ENCODE peak calls at places on chromosomes 5 and 9, in four cellular contexts. W is WTC11, B is GM12878, T is K562. Z is an unnamed sample.

GRCh38 chr9:122777935-122778671 is 10.6 kb upstream of the OR5C1 start:
- DNase-seq in W (no peak), T (no peak), B (no peak), Z (no peak)

GRCh38 chr5:112420111-112420864 is 1.2 kb upstream of the EPB41L4A start:
- DNase-seq in W (peak), B (peak), T (peak), Z (peak)

GRCh38 chr5:123700624-123701023 is 188.6 kb downstream of the CSNK1G3 start:
- DNase-seq in B (no peak), W (no peak), T (no peak), Z (no peak)

GRCh38 chr5:76083555-76084495 is 642 bp downstream of the SV2C start:
- DNase-seq in W (peak), T (no peak), B (no peak), Z (no peak)

GRCh38 chr9:79858509-79858908 is 286.7 kb downstream of the TLE4 start:
- DNase-seq in T (no peak), B (no peak), W (no peak), Z (peak)

GRCh38 chr9:124345063-124345462 is 70.2 kb downstream of the PSMB7 start:
- DNase-seq in T (no peak), B (no peak), W (no peak), Z (no peak)

GRCh38 chr5:157961176-157961575 is 102.2 kb upstream of the CLINT1 start:
- DNase-seq in W (no peak), B (no peak), T (no peak), Z (no peak)

GRCh38 chr9:136009516-136009915 is 48.3 kb upstream of the UBAC1 start:
- DNase-seq in B (no peak), T (no peak), W (no peak), Z (no peak)

GRCh38 chr5:32476891-32477290 is 32.4 kb upstream of the ZFR start:
- DNase-seq in T (no peak), B (no peak), W (no peak), Z (no peak)

GRCh38 chr5:59789197-59789596 is 104.3 kb downstream of the PDE4D start:
- DNase-seq in B (no peak), W (no peak), T (no peak), Z (no peak)

GRCh38 chr5:136006767-136007251 is 22.0 kb upstream of the TGFBI start:
- DNase-seq in B (no peak), T (no peak), W (no peak), Z (no peak)

GRCh38 chr5:11903614-11904269 is 504 bp downstream of the CTNND2 start:
- DNase-seq in B (no peak), T (no peak), W (peak), Z (no peak)

GRCh38 chr9:14661421-14662059 is 31.7 kb downstream of the ZDHHC21 start:
- DNase-seq in B (no peak), W (no peak), T (peak), Z (peak)

GRCh38 chr9:123687246-123687721 is 242.6 kb downstream of the DENND1A start:
- DNase-seq in W (no peak), B (no peak), T (no peak), Z (peak)

GRCh38 chr5:117473075-117473595 is 898.5 kb upstream of the SEMA6A start:
- DNase-seq in T (no peak), B (no peak), W (no peak), Z (no peak)

GRCh38 chr5:119389288-119390065 is 33.7 kb downstream of the TNFAIP8 start:
- DNase-seq in T (no peak), B (no peak), W (no peak), Z (no peak)

GRCh38 chr9:116550728-116551436 is 136.2 kb upstream of the TRIM32 start:
- DNase-seq in W (no peak), B (no peak), T (no peak), Z (no peak)

GRCh38 chr5:141805874-141806273 is 72.3 kb downstream of the PCDH1 start:
- DNase-seq in W (no peak), T (no peak), B (no peak), Z (no peak)

GRCh38 chr5:42005561-42006153 is 80.6 kb downstream of the FBXO4 start:
- DNase-seq in B (no peak), T (peak), W (no peak), Z (peak)

GRCh38 chr5:39177629-39177959 is 41.8 kb downstream of the FYB1 start:
- DNase-seq in W (no peak), T (no peak), B (peak), Z (no peak)

GRCh38 chr9:88995205-88995604 is 3.9 kb downstream of the S1PR3 start:
- DNase-seq in W (no peak), T (no peak), B (no peak), Z (no peak)

GRCh38 chr5:168128154-168128553 is 163.3 kb upstream of the WWC1 start:
- DNase-seq in B (no peak), W (no peak), T (no peak), Z (no peak)

GRCh38 chr5:151719228-151719861 is 32.6 kb upstream of the SPARC start:
- DNase-seq in T (no peak), B (no peak), W (peak), Z (peak)

GRCh38 chr5:94086194-94086593 is 344.8 kb upstream of the POU5F2 start:
- DNase-seq in W (no peak), B (no peak), T (no peak), Z (no peak)

GRCh38 chr5:154465169-154465568 is 12.9 kb downstream of the HAND1 start:
- DNase-seq in B (no peak), T (no peak), W (no peak), Z (peak)

GRCh38 chr5:4104831-4105597 is 509.4 kb downstream of the IRX1 start:
- DNase-seq in W (no peak), B (no peak), T (no peak), Z (no peak)

GRCh38 chr5:170640731-170641588 is 137.1 kb downstream of the KCNIP1 start:
- DNase-seq in W (no peak), B (no peak), T (no peak), Z (no peak)

DNA sequence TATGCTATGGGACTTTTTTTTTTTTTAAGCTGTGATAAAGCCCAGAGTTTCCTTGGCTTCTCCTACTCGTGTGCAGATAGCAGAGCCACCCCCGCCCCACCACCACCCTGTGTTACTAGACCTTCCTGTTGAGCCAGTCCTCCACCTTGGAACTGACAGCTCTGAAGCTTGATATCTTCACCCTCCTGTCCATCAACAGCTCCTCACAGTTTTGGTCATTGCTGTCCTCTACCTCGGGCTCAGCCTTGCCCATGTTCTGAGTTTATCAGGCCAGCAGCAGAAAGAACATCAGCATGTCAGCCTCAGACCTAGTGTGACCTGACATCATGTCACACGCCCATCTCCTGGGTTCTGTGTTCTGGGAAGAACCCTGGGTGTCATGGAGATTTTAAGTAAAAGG is 167.1 kb upstream of the RAI14 start:
- DNase-seq in B (no peak), T (peak), W (no peak), Z (no peak)
- TF ChIP-seq NR2C2 in B (no peak), T (no peak), W (no peak), Z (no peak)

GRCh38 chr9:98563212-98563907 is 145.4 kb downstream of the GABBR2 start:
- DNase-seq in T (no peak), W (no peak), B (no peak), Z (no peak)
- TF ChIP-seq NR2C2 in T (no peak), W (no peak), B (no peak), Z (no peak)

GRCh38 chr5:31366941-31367340 is 165.0 kb downstream of the DROSHA start:
- DNase-seq in B (no peak), W (no peak), T (no peak), Z (no peak)

GRCh38 chr5:31362931-31363568 is 168.8 kb downstream of the DROSHA start:
- DNase-seq in B (no peak), T (no peak), W (no peak), Z (no peak)

GRCh38 chr5:31361906-31362900 is 168.7 kb downstream of the CDH6 start:
- DNase-seq in T (no peak), W (no peak), B (no peak), Z (no peak)

GRCh38 chr5:31365776-31366175 is 166.1 kb downstream of the DROSHA start:
- DNase-seq in B (no peak), T (no peak), W (no peak), Z (no peak)

DNA sequence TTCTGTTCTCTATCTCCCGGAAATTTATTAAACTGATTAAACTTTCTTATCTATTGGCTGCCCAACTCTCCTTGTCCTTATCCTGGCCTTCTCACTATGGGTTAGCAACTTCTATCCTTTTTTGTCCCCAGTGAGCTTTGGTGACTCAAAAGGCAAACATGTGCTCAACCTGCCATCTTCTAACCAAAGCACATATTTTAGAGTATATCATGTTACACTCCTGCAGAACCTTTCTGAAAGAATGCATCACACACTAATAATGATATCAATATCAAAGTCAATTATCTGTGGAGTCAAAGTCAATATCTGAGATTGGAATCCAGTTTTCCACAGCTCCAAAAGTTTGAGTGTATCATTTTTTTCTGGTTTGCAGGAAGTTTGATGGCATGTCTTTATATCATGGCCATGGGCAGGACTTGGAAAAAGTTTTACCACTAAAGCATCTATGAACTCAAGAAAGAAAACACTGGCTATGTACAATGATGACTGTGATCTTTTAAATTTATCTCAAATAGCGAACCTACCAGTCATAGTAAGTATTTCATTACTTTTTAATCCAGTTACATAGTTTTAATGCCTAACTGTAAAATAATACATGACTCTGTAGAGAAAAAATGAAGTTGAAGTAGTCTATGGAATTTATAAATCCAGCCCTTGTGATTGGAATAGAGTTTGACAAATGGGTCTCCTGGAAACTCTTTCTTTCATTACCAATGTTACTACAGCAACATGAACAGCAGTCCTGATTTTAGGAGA is 166.8 kb downstream of the DROSHA start:
- DNase-seq in B (no peak), T (no peak), W (no peak), Z (no peak)
- TF ChIP-seq NR2C2 in B (no peak), T (no peak), W (no peak), Z (no peak)

GRCh38 chr9:129101279-129101678 is 9.3 kb downstream of the CRAT start:
- DNase-seq in T (no peak), W (no peak), B (no peak), Z (no peak)

GRCh38 chr9:129102095-129102525 is 8.5 kb downstream of the CRAT start:
- DNase-seq in B (no peak), T (peak), W (no peak), Z (no peak)

GRCh38 chr9:129104051-129104450 is 6.5 kb downstream of the CRAT start:
- DNase-seq in W (no peak), T (no peak), B (no peak), Z (no peak)

GRCh38 chr9:129103595-129103965 is 7.0 kb downstream of the CRAT start:
- DNase-seq in T (no peak), W (no peak), B (no peak), Z (no peak)

GRCh38 chr9:129102791-129103594 is 7.6 kb downstream of the CRAT start:
- DNase-seq in W (peak), B (no peak), T (peak), Z (peak)
- TF ChIP-seq NR2C2 in W (no peak), B (no peak), T (no peak), Z (no peak)

DNA sequence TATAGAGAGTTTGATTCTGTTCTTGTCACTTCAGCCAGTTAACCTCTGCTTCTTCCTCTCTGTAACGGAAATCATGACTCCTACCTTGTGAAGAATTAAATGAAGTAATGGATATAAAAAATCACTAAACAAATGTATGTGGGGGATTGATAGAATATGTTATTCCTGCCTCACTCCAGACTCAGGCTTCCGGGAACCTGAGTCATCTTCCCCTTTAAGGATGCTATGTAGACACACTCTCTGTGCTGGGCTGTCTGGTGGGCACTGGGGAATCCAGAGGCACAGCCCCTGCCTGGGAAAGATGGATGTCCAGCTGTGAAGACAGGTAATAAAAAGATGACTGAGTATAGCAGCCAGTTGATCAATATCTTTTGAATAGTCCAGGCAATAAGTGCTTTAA is 77.4 kb downstream of the ZNF618 start:
- DNase-seq in W (no peak), B (no peak), T (no peak), Z (no peak)
- TF ChIP-seq NR2C2 in W (no peak), B (no peak), T (no peak), Z (no peak)

DNA sequence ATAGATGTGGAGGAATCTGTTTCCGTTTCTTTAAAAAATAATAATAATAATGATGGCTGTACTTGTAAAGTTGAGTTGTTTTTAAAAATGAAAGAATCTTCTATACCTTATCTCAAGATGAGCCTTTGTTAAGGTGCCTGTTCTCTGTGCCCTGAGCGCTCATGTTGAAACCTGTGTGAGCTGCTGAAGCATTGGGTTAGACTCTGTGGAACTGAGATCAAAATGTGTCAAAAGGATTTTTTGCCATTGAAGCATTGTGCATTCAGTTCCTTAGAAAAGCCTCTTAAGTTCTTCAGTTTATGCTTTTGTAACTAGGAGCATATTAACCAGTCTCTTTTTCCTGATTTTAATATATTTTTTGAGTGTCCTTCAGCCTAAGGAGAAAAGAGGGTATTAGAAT is 67.7 kb downstream of the NUP214 start:
- DNase-seq in W (no peak), T (no peak), B (no peak), Z (no peak)
- TF ChIP-seq NR2C2 in W (no peak), T (no peak), B (no peak), Z (no peak)

GRCh38 chr9:85536076-85536475 is 205.7 kb downstream of the AGTPBP1 start:
- DNase-seq in W (no peak), T (no peak), B (no peak), Z (no peak)

GRCh38 chr9:85541876-85542275 is 199.9 kb downstream of the AGTPBP1 start:
- DNase-seq in T (no peak), B (no peak), W (no peak), Z (no peak)

GRCh38 chr9:85534340-85534739 is 207.4 kb downstream of the AGTPBP1 start:
- DNase-seq in T (no peak), B (no peak), W (no peak), Z (no peak)

GRCh38 chr9:85533538-85533937 is 208.2 kb downstream of the AGTPBP1 start:
- DNase-seq in W (no peak), T (no peak), B (no peak), Z (no peak)

GRCh38 chr9:85536514-85536913 is 205.2 kb downstream of the AGTPBP1 start:
- DNase-seq in W (no peak), B (no peak), T (no peak), Z (no peak)
- TF ChIP-seq NR2C2 in W (no peak), B (no peak), T (no peak), Z (no peak)